ENCODE peak calls at places on chromosomes 2 and 18, in four cellular contexts. E, P, C and J are unnamed samples.

GRCh38 chr2:85652056-85652455 is 15.9 kb downstream of the SFTPB start:
- DNase-seq in E (no peak), C (no peak), P (no peak), J (no peak)

GRCh38 chr2:21270658-21271057 is 146.9 kb downstream of the TDRD15 start:
- DNase-seq in C (no peak), E (no peak), P (no peak), J (no peak)

GRCh38 chr18:55307505-55307904 is 280.5 kb downstream of the TCF4 start:
- DNase-seq in P (no peak), C (no peak), E (no peak), J (no peak)

GRCh38 chr2:42117923-42118758 is 51.0 kb upstream of the EML4 start:
- DNase-seq in C (no peak), P (no peak), E (no peak), J (peak)

GRCh38 chr2:10091182-10091932 is 11.1 kb upstream of the CYS1 start:
- DNase-seq in E (no peak), C (peak), P (no peak), J (no peak)

GRCh38 chr2:29782087-29782486 is 139.3 kb downstream of the ALK start:
- DNase-seq in C (no peak), P (no peak), E (no peak), J (no peak)

GRCh38 chr2:121038031-121038430 is 247.0 kb downstream of the TFCP2L1 start:
- DNase-seq in E (no peak), P (no peak), C (no peak), J (no peak)

GRCh38 chr2:170202437-170202836 is 24.5 kb downstream of the MYO3B start:
- DNase-seq in C (no peak), E (no peak), P (no peak), J (no peak)

GRCh38 chr2:1605102-1605501 is 139.2 kb downstream of the PXDN start:
- DNase-seq in E (peak), C (no peak), P (no peak), J (no peak)

GRCh38 chr18:46920067-46920466 is 2.7 kb downstream of the KATNAL2 start:
- DNase-seq in E (no peak), P (no peak), C (no peak), J (no peak)

GRCh38 chr2:46749042-46749461 is 166.6 kb downstream of the MCFD2 start:
- DNase-seq in C (no peak), E (peak), P (peak), J (peak)

GRCh38 chr2:231554748-231555545 is 24.7 kb upstream of the NMUR1 start:
- DNase-seq in C (peak), E (peak), P (no peak), J (no peak)

GRCh38 chr2:21033237-21034155 is 10.4 kb downstream of the APOB start:
- DNase-seq in E (no peak), P (no peak), C (no peak), J (no peak)